ENCODE peak calls at places on chromosomes 3 and 15, in five cellular contexts. X, D, H, T and B are unnamed samples.

GRCh38 chr3:138376663-138377062 is 28.3 kb downstream of the MRAS start:
- DNase-seq in H (no peak), D (no peak), T (no peak), X (no peak), B (no peak)

GRCh38 chr15:89675606-89676005 is 3.6 kb downstream of the PLIN1 start:
- DNase-seq in T (no peak), D (no peak), H (no peak), X (no peak), B (no peak)

GRCh38 chr3:110070539-110070916 is 733.2 kb upstream of the DPPA4 start:
- DNase-seq in D (no peak), T (no peak), X (no peak), H (no peak), B (peak; percentile 69)

GRCh38 chr3:149315694-149316093 is 17.7 kb downstream of the TM4SF18 start:
- DNase-seq in X (no peak), H (no peak), D (no peak), T (no peak), B (no peak)

GRCh38 chr3:174198199-174198598 is 660.9 kb upstream of the NAALADL2 start:
- DNase-seq in T (no peak), H (no peak), X (no peak), D (no peak), B (peak; percentile 43)

GRCh38 chr3:45972534-45973402 is 22.9 kb downstream of the FYCO1 start:
- DNase-seq in T (no peak), H (no peak), D (no peak), X (no peak), B (peak; percentile 92)

GRCh38 chr3:188817103-188817919 is 354.5 kb upstream of the TPRG1 start:
- DNase-seq in X (no peak), H (no peak), D (no peak), T (no peak), B (no peak)

GRCh38 chr3:24519368-24520100 is 24.9 kb upstream of the THRB start:
- DNase-seq in H (peak; percentile 77), X (no peak), D (no peak), T (no peak), B (no peak)

GRCh38 chr3:52397676-52398399 is 47.1 kb downstream of the SEMA3G start:
- DNase-seq in D (no peak), T (no peak), X (no peak), H (no peak), B (no peak)

GRCh38 chr3:192130534-192131132 is 596.7 kb downstream of the FGF12 start:
- DNase-seq in X (peak; percentile 30), H (peak; percentile 53), D (no peak), T (peak; percentile 4), B (peak; percentile 33)

GRCh38 chr15:89673162-89673506 is 6.0 kb downstream of the PLIN1 start:
- DNase-seq in X (no peak), H (peak; percentile 93), T (peak; percentile 78), D (no peak), B (no peak)

GRCh38 chr3:170725285-170725731 is 139.4 kb upstream of the SLC7A14 start:
- DNase-seq in H (no peak), X (no peak), T (no peak), D (no peak), B (peak; percentile 73)

GRCh38 chr15:81021321-81021720 is 20.6 kb downstream of the TLNRD1 start:
- DNase-seq in H (no peak), X (no peak), T (no peak), D (no peak), B (no peak)

GRCh38 chr15:92528736-92529135 is 126.8 kb downstream of the FAM174B start:
- DNase-seq in T (no peak), H (no peak), X (no peak), D (no peak), B (peak; percentile 27)

GRCh38 chr3:160224811-160225180 is 426 bp upstream of the C3orf80 start:
- DNase-seq in X (no peak), H (no peak), T (no peak), D (no peak), B (no peak)

GRCh38 chr3:122085666-122086065 is 30.5 kb downstream of the CD86 start:
- DNase-seq in H (no peak), D (no peak), T (no peak), X (no peak), B (no peak)

GRCh38 chr3:188524057-188524456 is 370.1 kb downstream of the LPP start:
- DNase-seq in X (no peak), T (no peak), D (no peak), H (no peak), B (peak; percentile 47)

GRCh38 chr3:79247367-79248103 is 520.3 kb downstream of the ROBO1 start:
- DNase-seq in T (no peak), D (no peak), X (no peak), H (no peak), B (peak; percentile 75)